ENCODE peak calls at places on chromosome 20, in five cellular contexts. One of them, this sample, is unnamed. For H3K9me3, the result is how much of the 10 kb centered on the place peaks cover.

GRCh38 chr20:25089662-25090061 is 7.7 kb upstream of the VSX1 start:
- DNase-seq in fibroblast of lung: no peak
- DNase-seq in heart left ventricle: no peak
- DNase-seq in transverse colon: no peak
- DNase-seq in psoas muscle: no peak
- DNase-seq in this sample: no peak

GRCh38 chr20:12414446-12415274 is 497.0 kb downstream of the BTBD3 start:
- DNase-seq in fibroblast of lung: no peak
- DNase-seq in heart left ventricle: no peak
- DNase-seq in transverse colon: no peak
- DNase-seq in psoas muscle: no peak
- DNase-seq in this sample: no peak

GRCh38 chr20:21303872-21304586 is 898 bp downstream of the XRN2 start:
- DNase-seq in fibroblast of lung: no peak
- DNase-seq in heart left ventricle: no peak
- DNase-seq in transverse colon: no peak
- DNase-seq in psoas muscle: no peak
- DNase-seq in this sample: no peak

GRCh38 chr20:4344660-4345059 is 329.3 kb upstream of the RNF24 start:
- DNase-seq in fibroblast of lung: peak
- DNase-seq in heart left ventricle: no peak
- DNase-seq in transverse colon: no peak
- DNase-seq in psoas muscle: no peak
- DNase-seq in this sample: no peak

GRCh38 chr20:23562721-23563342 is 5.5 kb downstream of the CST9L start:
- DNase-seq in fibroblast of lung: no peak
- DNase-seq in heart left ventricle: no peak
- DNase-seq in transverse colon: no peak
- DNase-seq in psoas muscle: no peak
- DNase-seq in this sample: no peak

GRCh38 chr20:4813076-4813838 is 91.5 kb downstream of the PRND start:
- DNase-seq in fibroblast of lung: no peak
- DNase-seq in heart left ventricle: peak
- DNase-seq in transverse colon: peak
- DNase-seq in psoas muscle: no peak
- DNase-seq in this sample: no peak

GRCh38 chr20:32581839-32582658 is 3.1 kb downstream of the NOL4L start:
- DNase-seq in fibroblast of lung: no peak
- DNase-seq in heart left ventricle: no peak
- DNase-seq in transverse colon: no peak
- DNase-seq in psoas muscle: no peak
- DNase-seq in this sample: no peak

GRCh38 chr20:64167676-64168075 is 3.4 kb downstream of the MYT1 start:
- DNase-seq in fibroblast of lung: no peak
- DNase-seq in heart left ventricle: no peak
- DNase-seq in transverse colon: no peak
- DNase-seq in psoas muscle: no peak
- DNase-seq in this sample: peak

GRCh38 chr20:22449115-22449973 is 135.0 kb downstream of the FOXA2 start:
- DNase-seq in fibroblast of lung: no peak
- DNase-seq in heart left ventricle: no peak
- DNase-seq in transverse colon: no peak
- DNase-seq in psoas muscle: no peak
- DNase-seq in this sample: no peak

GRCh38 chr20:10288421-10288820 is 69.8 kb downstream of the SNAP25 start:
- DNase-seq in fibroblast of lung: no peak
- DNase-seq in heart left ventricle: no peak
- DNase-seq in transverse colon: no peak
- DNase-seq in psoas muscle: no peak
- DNase-seq in this sample: no peak

GRCh38 chr20:53692465-53693067 is 98.9 kb upstream of the ZNF217 start:
- DNase-seq in fibroblast of lung: peak
- DNase-seq in heart left ventricle: no peak
- DNase-seq in transverse colon: peak
- DNase-seq in psoas muscle: peak
- DNase-seq in this sample: no peak

GRCh38 chr20:40232288-40232687 is 456.7 kb downstream of the MAFB start:
- DNase-seq in fibroblast of lung: no peak
- DNase-seq in heart left ventricle: no peak
- DNase-seq in transverse colon: no peak
- DNase-seq in psoas muscle: no peak
- DNase-seq in this sample: no peak

GRCh38 chr20:53672484-53673129 is 79.0 kb upstream of the ZNF217 start:
- DNase-seq in fibroblast of lung: peak
- DNase-seq in heart left ventricle: no peak
- DNase-seq in transverse colon: no peak
- DNase-seq in psoas muscle: no peak
- DNase-seq in this sample: no peak

GRCh38 chr20:33945391-33946079 is 48.2 kb upstream of the RALY start:
- DNase-seq in fibroblast of lung: peak
- DNase-seq in heart left ventricle: no peak
- DNase-seq in transverse colon: no peak
- DNase-seq in psoas muscle: no peak
- DNase-seq in this sample: no peak

GRCh38 chr20:50747275-50747674 is 15.9 kb downstream of the PARD6B start:
- DNase-seq in fibroblast of lung: no peak
- DNase-seq in heart left ventricle: no peak
- DNase-seq in transverse colon: no peak
- DNase-seq in psoas muscle: no peak
- DNase-seq in this sample: no peak

GRCh38 chr20:49690899-49691620 is 22.6 kb downstream of the B4GALT5 start:
- DNase-seq in fibroblast of lung: peak
- DNase-seq in heart left ventricle: no peak
- DNase-seq in transverse colon: no peak
- DNase-seq in psoas muscle: no peak
- DNase-seq in this sample: no peak

GRCh38 chr20:41202426-41202825 is 65.1 kb downstream of the PLCG1 start:
- DNase-seq in fibroblast of lung: no peak
- DNase-seq in heart left ventricle: no peak
- DNase-seq in transverse colon: no peak
- DNase-seq in psoas muscle: no peak
- DNase-seq in this sample: no peak

GRCh38 chr20:9286501-9286900 is 217.6 kb downstream of the PLCB4 start:
- DNase-seq in fibroblast of lung: peak
- DNase-seq in heart left ventricle: no peak
- DNase-seq in transverse colon: no peak
- DNase-seq in psoas muscle: no peak
- DNase-seq in this sample: no peak

GRCh38 chr20:35575958-35576357 is 34.1 kb downstream of the ERGIC3 start:
- DNase-seq in fibroblast of lung: no peak
- DNase-seq in heart left ventricle: no peak
- DNase-seq in transverse colon: peak
- DNase-seq in psoas muscle: no peak
- DNase-seq in this sample: no peak

GRCh38 chr20:6492396-6493055 is 275.0 kb upstream of the BMP2 start:
- DNase-seq in fibroblast of lung: peak
- DNase-seq in heart left ventricle: no peak
- DNase-seq in transverse colon: no peak
- DNase-seq in psoas muscle: no peak
- DNase-seq in this sample: no peak

GRCh38 chr20:53773792-53774371 is 180.2 kb upstream of the ZNF217 start:
- DNase-seq in fibroblast of lung: peak
- DNase-seq in heart left ventricle: no peak
- DNase-seq in transverse colon: no peak
- DNase-seq in psoas muscle: no peak
- DNase-seq in this sample: no peak

GRCh38 chr20:15100506-15101160 is 763.2 kb upstream of the FLRT3 start:
- DNase-seq in fibroblast of lung: peak
- DNase-seq in heart left ventricle: no peak
- DNase-seq in transverse colon: no peak
- DNase-seq in psoas muscle: no peak
- DNase-seq in this sample: no peak

GRCh38 chr20:47352332-47353223 is 3.9 kb downstream of the ZMYND8 start:
- DNase-seq in fibroblast of lung: peak
- DNase-seq in heart left ventricle: peak
- DNase-seq in transverse colon: peak
- DNase-seq in psoas muscle: no peak
- DNase-seq in this sample: peak

GRCh38 chr20:7392551-7392950 is 547.7 kb downstream of the HAO1 start:
- DNase-seq in fibroblast of lung: peak
- DNase-seq in heart left ventricle: no peak
- DNase-seq in transverse colon: no peak
- DNase-seq in psoas muscle: no peak
- DNase-seq in this sample: no peak

GRCh38 chr20:58374906-58375760 is 13.9 kb upstream of the VAPB start:
- DNase-seq in fibroblast of lung: peak
- DNase-seq in heart left ventricle: no peak
- DNase-seq in transverse colon: no peak
- DNase-seq in psoas muscle: no peak
- DNase-seq in this sample: no peak

GRCh38 chr20:23636182-23636907 is 1.4 kb downstream of the CST3 start:
- DNase-seq in fibroblast of lung: no peak
- DNase-seq in heart left ventricle: no peak
- DNase-seq in transverse colon: no peak
- DNase-seq in psoas muscle: no peak
- DNase-seq in this sample: no peak

GRCh38 chr20:43364001-43364400 is 93.7 kb upstream of the SRSF6 start:
- DNase-seq in fibroblast of lung: no peak
- DNase-seq in heart left ventricle: no peak
- DNase-seq in transverse colon: no peak
- DNase-seq in psoas muscle: no peak
- DNase-seq in this sample: no peak

GRCh38 chr20:16397053-16397452 is 176.2 kb downstream of the KIF16B start:
- DNase-seq in fibroblast of lung: peak
- DNase-seq in heart left ventricle: peak
- DNase-seq in transverse colon: no peak
- DNase-seq in psoas muscle: peak
- DNase-seq in this sample: no peak

GRCh38 chr20:3781153-3781910 is at the start of gene SPEF1:
- DNase-seq in fibroblast of lung: peak
- DNase-seq in heart left ventricle: peak
- DNase-seq in transverse colon: peak
- DNase-seq in psoas muscle: peak
- DNase-seq in this sample: peak

GRCh38 chr20:23049933-23050838 is 714 bp upstream of the THBD start:
- DNase-seq in fibroblast of lung: no peak
- DNase-seq in heart left ventricle: peak
- DNase-seq in transverse colon: no peak
- DNase-seq in psoas muscle: peak
- DNase-seq in this sample: peak

GRCh38 chr20:9520096-9520495 is 5.7 kb downstream of the LAMP5 start:
- DNase-seq in fibroblast of lung: no peak
- DNase-seq in heart left ventricle: no peak
- DNase-seq in transverse colon: no peak
- DNase-seq in psoas muscle: no peak
- DNase-seq in this sample: no peak

GRCh38 chr20:46758929-46759669 is 49.6 kb downstream of the SLC2A10 start:
- DNase-seq in fibroblast of lung: no peak
- DNase-seq in heart left ventricle: no peak
- DNase-seq in transverse colon: no peak
- DNase-seq in psoas muscle: no peak
- DNase-seq in this sample: no peak

GRCh38 chr20:49659096-49659495 is 54.6 kb downstream of the B4GALT5 start:
- DNase-seq in fibroblast of lung: no peak
- DNase-seq in heart left ventricle: no peak
- DNase-seq in transverse colon: no peak
- DNase-seq in psoas muscle: no peak
- DNase-seq in this sample: no peak

GRCh38 chr20:17228624-17229061 is 1.8 kb downstream of the PCSK2 start:
- DNase-seq in fibroblast of lung: no peak
- DNase-seq in heart left ventricle: no peak
- DNase-seq in transverse colon: no peak
- DNase-seq in psoas muscle: no peak
- DNase-seq in this sample: peak

GRCh38 chr20:11766961-11767360 is 150.7 kb upstream of the BTBD3 start:
- DNase-seq in fibroblast of lung: peak
- DNase-seq in heart left ventricle: no peak
- DNase-seq in transverse colon: no peak
- DNase-seq in psoas muscle: no peak
- DNase-seq in this sample: no peak

GRCh38 chr20:45154183-45154582 is 20.5 kb upstream of the PI3 start:
- DNase-seq in fibroblast of lung: no peak
- DNase-seq in heart left ventricle: no peak
- DNase-seq in transverse colon: no peak
- DNase-seq in psoas muscle: no peak
- DNase-seq in this sample: no peak

GRCh38 chr20:5448449-5449118 is 131.8 kb upstream of the PROKR2 start:
- DNase-seq in fibroblast of lung: peak
- DNase-seq in heart left ventricle: no peak
- DNase-seq in transverse colon: peak
- DNase-seq in psoas muscle: no peak
- DNase-seq in this sample: no peak

GRCh38 chr20:44720994-44721784 is 6.0 kb downstream of the CCN5 start:
- DNase-seq in fibroblast of lung: peak
- DNase-seq in heart left ventricle: no peak
- DNase-seq in transverse colon: no peak
- DNase-seq in psoas muscle: no peak
- DNase-seq in this sample: peak

GRCh38 chr20:49668181-49668877 is 45.3 kb downstream of the B4GALT5 start:
- DNase-seq in fibroblast of lung: no peak
- DNase-seq in heart left ventricle: peak
- DNase-seq in transverse colon: peak
- DNase-seq in psoas muscle: no peak
- DNase-seq in this sample: peak

GRCh38 chr20:59977086-59977485 is 18.9 kb downstream of the CDH26 start:
- DNase-seq in fibroblast of lung: no peak
- DNase-seq in heart left ventricle: no peak
- DNase-seq in transverse colon: no peak
- DNase-seq in psoas muscle: no peak
- DNase-seq in this sample: no peak
- H3K9me3 ChIP-seq in fibroblast of lung: under half
- H3K9me3 ChIP-seq in heart left ventricle: under half
- H3K9me3 ChIP-seq in transverse colon: under half
- H3K9me3 ChIP-seq in psoas muscle: under half
- H3K9me3 ChIP-seq in this sample: under half

GRCh38 chr20:1897965-1898464 is 2.8 kb downstream of the SIRPA start:
- DNase-seq in fibroblast of lung: no peak
- DNase-seq in heart left ventricle: no peak
- DNase-seq in transverse colon: peak
- DNase-seq in psoas muscle: no peak
- DNase-seq in this sample: no peak
- H3K4me3 ChIP-seq in fibroblast of lung: no peak
- H3K4me3 ChIP-seq in heart left ventricle: no peak
- H3K4me3 ChIP-seq in transverse colon: no peak
- H3K4me3 ChIP-seq in psoas muscle: no peak
- H3K4me3 ChIP-seq in this sample: peak

DNA sequence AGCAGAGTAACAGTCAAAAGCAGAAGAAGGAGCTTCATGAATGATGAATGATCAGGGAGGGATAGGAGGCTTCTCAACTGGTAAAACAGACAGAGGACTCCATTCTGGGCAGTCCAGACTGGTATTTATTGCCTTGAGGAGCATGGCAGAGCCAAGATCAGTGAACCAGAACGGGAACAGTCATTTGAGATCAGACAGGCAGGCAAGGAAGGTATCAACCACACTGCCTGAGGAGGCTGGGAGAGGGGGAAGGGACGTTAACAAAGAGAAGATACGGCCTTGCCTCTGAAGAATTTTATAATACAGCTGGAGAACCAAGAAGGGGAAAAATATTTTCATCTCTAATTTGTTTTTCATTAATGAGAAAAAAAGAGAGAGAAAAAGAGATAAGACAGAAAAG is at the start of gene DEFB121:
- DNase-seq in fibroblast of lung: no peak
- DNase-seq in heart left ventricle: no peak
- DNase-seq in transverse colon: no peak
- DNase-seq in psoas muscle: no peak
- DNase-seq in this sample: no peak
- H3K9me3 ChIP-seq in fibroblast of lung: under half
- H3K9me3 ChIP-seq in heart left ventricle: under half
- H3K9me3 ChIP-seq in transverse colon: under half
- H3K9me3 ChIP-seq in psoas muscle: under half
- H3K9me3 ChIP-seq in this sample: under half

GRCh38 chr20:38875170-38875993 is 50.8 kb upstream of the FAM83D start:
- DNase-seq in fibroblast of lung: no peak
- DNase-seq in heart left ventricle: no peak
- DNase-seq in transverse colon: peak
- DNase-seq in psoas muscle: no peak
- DNase-seq in this sample: no peak
- H3K4me3 ChIP-seq in fibroblast of lung: no peak
- H3K4me3 ChIP-seq in heart left ventricle: no peak
- H3K4me3 ChIP-seq in transverse colon: no peak
- H3K4me3 ChIP-seq in psoas muscle: no peak
- H3K4me3 ChIP-seq in this sample: peak

This sample was measured in lower lobe of right lung.